ENCODE peak calls at places on chromosomes 12 and 14, in ten cellular contexts. X is lower leg skin; D is activated T-helper 2 cell treated with anti-CD3 and anti-CD28 coated beads, Interferon-gamma antibody, Interleukin-2, Interleukin-4, amounts not matched to agents 10 μg/mL and 5 μg/mL and 100 μg/mL, durations not matched to agents 14 hours and 24 hours and 36 hours; K is activated CD8-positive, alpha-beta memory T cell treated with anti-CD3 and anti-CD28 coated beads, Interleukin-2, amount 10 ng/mL, durations not matched to agents 7 days and 5 days; M is thoracic aorta; E is astrocyte of the spinal cord; I is NCI-H2029; P is GM10248; Y is H4; R is heart right ventricle. L is an unnamed sample.

GRCh38 chr12:19093218-19093617 is 36.3 kb upstream of the PLEKHA5 start:
- DNase-seq in X (no peak), D (no peak), K (no peak), M (no peak), E (peak), I (no peak), P (no peak), Y (peak), R (no peak), L (no peak)

GRCh38 chr14:24251880-24252288 is 9.5 kb upstream of the TINF2 start:
- DNase-seq in X (no peak), D (no peak), K (no peak), M (no peak), E (no peak), I (no peak), P (no peak), Y (no peak), R (no peak), L (no peak)

GRCh38 chr12:53978477-53979356 is 4.0 kb upstream of the HOTAIR start:
- DNase-seq in X (peak), D (no peak), K (no peak), M (no peak), E (no peak), I (no peak), P (no peak), Y (no peak), R (no peak), L (no peak)

GRCh38 chr12:132187646-132188450 is 43.6 kb downstream of the NOC4L start:
- DNase-seq in X (no peak), D (no peak), K (no peak), M (no peak), E (no peak), I (no peak), P (no peak), Y (no peak), R (peak), L (no peak)

GRCh38 chr12:53518381-53518780 is 11.1 kb upstream of the NPFF start:
- DNase-seq in X (no peak), D (no peak), K (no peak), M (no peak), E (peak), I (no peak), P (no peak), Y (no peak), R (no peak), L (no peak)

GRCh38 chr12:5516371-5516770 is 84.5 kb downstream of the NTF3 start:
- DNase-seq in X (no peak), D (no peak), K (no peak), M (no peak), E (no peak), I (no peak), P (no peak), Y (no peak), R (no peak), L (no peak)

GRCh38 chr14:104957146-104958113 is 20.7 kb downstream of the AHNAK2 start:
- DNase-seq in X (no peak), D (no peak), K (no peak), M (no peak), E (no peak), I (no peak), P (no peak), Y (no peak), R (no peak), L (no peak)

GRCh38 chr12:76108356-76108755 is 23.9 kb upstream of the NAP1L1 start:
- DNase-seq in X (no peak), D (no peak), K (no peak), M (no peak), E (no peak), I (no peak), P (no peak), Y (no peak), R (no peak), L (no peak)

GRCh38 chr12:131101006-131101405 is 147.3 kb downstream of the ADGRD1 start:
- DNase-seq in X (no peak), D (no peak), K (peak), M (no peak), E (no peak), I (no peak), P (no peak), Y (no peak), R (no peak), L (peak)

GRCh38 chr12:116698131-116698495 is 39.8 kb downstream of the SPRING1 start:
- DNase-seq in X (no peak), D (no peak), K (no peak), M (no peak), E (no peak), I (peak), P (no peak), Y (no peak), R (no peak), L (no peak)

GRCh38 chr14:22588419-22589095 is 467 bp downstream of the DAD1 start:
- DNase-seq in X (no peak), D (no peak), K (no peak), M (no peak), E (no peak), I (no peak), P (no peak), Y (no peak), R (no peak), L (no peak)

GRCh38 chr14:104389326-104390220 is 190.0 kb upstream of the C14orf180 start:
- DNase-seq in X (no peak), D (no peak), K (peak), M (no peak), E (no peak), I (no peak), P (no peak), Y (no peak), R (no peak), L (peak)

GRCh38 chr12:23888396-23889068 is 60.9 kb downstream of the SOX5 start:
- DNase-seq in X (no peak), D (no peak), K (no peak), M (no peak), E (peak), I (no peak), P (no peak), Y (no peak), R (no peak), L (no peak)

GRCh38 chr14:99521176-99522024 is 40.2 kb downstream of the CCNK start:
- DNase-seq in X (no peak), D (no peak), K (no peak), M (no peak), E (no peak), I (no peak), P (no peak), Y (no peak), R (no peak), L (no peak)

L was measured in stomach.